ENCODE peak calls at places on chromosomes 7 and 10, in nine cellular contexts. B is cardiac fibroblast, P is AG10803, H is Calu3, L is IMR-90, W is H9, N is PC-3, M is HFFc6, Y is Peyer's patch. J is an unnamed sample.

GRCh38 chr7:119545118-119545517 is 727.9 kb upstream of the KCND2 start:
- DNase-seq in B (peak), P (no peak), H (no peak), L (peak), W (no peak), N (peak), M (no peak), Y (no peak), J (no peak)

GRCh38 chr10:43689955-43690771 is 41.5 kb upstream of the ZNF32 start:
- DNase-seq in B (peak), P (peak), H (peak), L (peak), W (peak), N (peak), M (peak), Y (peak), J (peak)

GRCh38 chr10:117934477-117934876 is 112.3 kb downstream of the RAB11FIP2 start:
- DNase-seq in B (no peak), P (no peak), H (no peak), L (no peak), W (no peak), N (no peak), M (no peak), Y (no peak), J (no peak)

GRCh38 chr10:1559731-1560130 is 177.6 kb downstream of the ADARB2 start:
- DNase-seq in B (no peak), P (no peak), H (no peak), L (no peak), W (no peak), N (no peak), M (no peak), Y (peak), J (no peak)

GRCh38 chr10:100462709-100463108 is at the start of gene WNT8B:
- DNase-seq in B (no peak), P (no peak), H (no peak), L (no peak), W (no peak), N (no peak), M (no peak), Y (no peak), J (no peak)

GRCh38 chr10:121296378-121296777 is 301.9 kb downstream of the FGFR2 start:
- DNase-seq in B (no peak), P (no peak), H (no peak), L (no peak), W (no peak), N (no peak), M (no peak), Y (no peak), J (no peak)

GRCh38 chr10:133209641-133210040 is 20.4 kb upstream of the UTF1 start:
- DNase-seq in B (no peak), P (no peak), H (no peak), L (no peak), W (no peak), N (no peak), M (no peak), Y (no peak), J (no peak)

GRCh38 chr10:23951841-23952240 is 257.1 kb upstream of the KIAA1217 start:
- DNase-seq in B (no peak), P (no peak), H (no peak), L (no peak), W (no peak), N (no peak), M (no peak), Y (no peak), J (no peak)

GRCh38 chr10:29643785-29644501 is 9.2 kb upstream of the SVIL start:
- DNase-seq in B (no peak), P (peak), H (no peak), L (peak), W (no peak), N (no peak), M (no peak), Y (no peak), J (no peak)

GRCh38 chr7:10824154-10824553 is 149.5 kb upstream of the PHF14 start:
- DNase-seq in B (no peak), P (no peak), H (no peak), L (no peak), W (no peak), N (no peak), M (no peak), Y (no peak), J (no peak)

GRCh38 chr7:99312316-99313203 is 13.1 kb upstream of the ARPC1A start:
- DNase-seq in B (peak), P (peak), H (peak), L (peak), W (peak), N (peak), M (peak), Y (peak), J (peak)

GRCh38 chr7:65809259-65809981 is 63.5 kb upstream of the VKORC1L1 start:
- DNase-seq in B (no peak), P (no peak), H (no peak), L (no peak), W (no peak), N (no peak), M (no peak), Y (no peak), J (no peak)

GRCh38 chr7:29158748-29159147 is 12.4 kb upstream of the CPVL start:
- DNase-seq in B (no peak), P (no peak), H (no peak), L (no peak), W (no peak), N (no peak), M (no peak), Y (no peak), J (no peak)

GRCh38 chr7:24657980-24658379 is 84.7 kb downstream of the PALS2 start:
- DNase-seq in B (no peak), P (no peak), H (no peak), L (no peak), W (no peak), N (no peak), M (no peak), Y (no peak), J (no peak)

GRCh38 chr7:107678110-107678753 is 17.6 kb downstream of the SLC26A4 start:
- DNase-seq in B (no peak), P (no peak), H (no peak), L (no peak), W (no peak), N (no peak), M (no peak), Y (no peak), J (no peak)

GRCh38 chr7:102426268-102427031 is 6.9 kb upstream of the ORAI2 start:
- DNase-seq in B (no peak), P (no peak), H (no peak), L (no peak), W (no peak), N (no peak), M (no peak), Y (no peak), J (peak)

GRCh38 chr10:132506711-132507466 is 30.7 kb upstream of the INPP5A start:
- DNase-seq in B (no peak), P (peak), H (no peak), L (peak), W (peak), N (peak), M (peak), Y (peak), J (no peak)

GRCh38 chr10:14478201-14478600 is 147.5 kb upstream of the FRMD4A start:
- DNase-seq in B (no peak), P (no peak), H (no peak), L (no peak), W (no peak), N (no peak), M (no peak), Y (no peak), J (no peak)

GRCh38 chr7:100053201-100053600 is 3.6 kb downstream of the ZSCAN21 start:
- DNase-seq in B (peak), P (peak), H (peak), L (peak), W (no peak), N (peak), M (peak), Y (no peak), J (no peak)

GRCh38 chr7:99339595-99339994 is 13.9 kb downstream of the ARPC1A start:
- DNase-seq in B (no peak), P (no peak), H (no peak), L (no peak), W (no peak), N (no peak), M (no peak), Y (no peak), J (no peak)

GRCh38 chr10:65670087-65670486 is 1255.7 kb upstream of the LRRTM3 start:
- DNase-seq in B (peak), P (peak), H (no peak), L (peak), W (no peak), N (no peak), M (peak), Y (no peak), J (no peak)

GRCh38 chr10:103610921-103611511 is 117.5 kb downstream of the NEURL1 start:
- DNase-seq in B (no peak), P (no peak), H (no peak), L (no peak), W (no peak), N (no peak), M (no peak), Y (no peak), J (no peak)

GRCh38 chr7:73768661-73769480 is 1.2 kb downstream of the CLDN3 start:
- DNase-seq in B (no peak), P (no peak), H (peak), L (no peak), W (no peak), N (no peak), M (no peak), Y (peak), J (no peak)

GRCh38 chr7:101927389-101928306 is 110.2 kb downstream of the CUX1 start:
- DNase-seq in B (peak), P (no peak), H (no peak), L (no peak), W (no peak), N (no peak), M (no peak), Y (peak), J (no peak)

DNA sequence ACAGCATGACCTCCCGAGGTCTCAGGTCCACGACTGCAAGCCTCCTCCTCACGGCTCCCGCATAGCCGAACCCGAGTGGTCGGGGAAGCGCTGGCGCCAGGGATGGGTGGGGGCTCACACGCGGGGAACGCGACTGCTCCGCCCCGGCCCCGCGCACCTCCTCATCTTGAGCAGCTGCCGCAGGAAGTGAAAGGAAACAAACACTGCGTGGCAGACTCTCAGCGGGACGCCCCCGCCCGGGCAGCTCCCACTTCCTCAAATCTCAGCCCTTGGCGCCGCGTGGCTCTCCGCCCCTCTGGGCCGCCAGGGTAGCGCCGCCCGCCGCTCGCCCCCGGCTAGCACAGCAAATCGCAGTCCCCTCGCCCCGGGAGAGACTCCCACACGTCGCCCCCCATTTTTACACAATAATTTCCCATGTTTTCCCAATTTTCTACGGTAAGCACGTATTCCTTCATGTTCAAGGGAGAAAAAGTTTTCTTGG is at the start of gene TMEM243:
- DNase-seq in B (peak), P (peak), H (peak), L (peak), W (peak), N (peak), M (peak), Y (peak), J (peak)
- TF ChIP-seq CTCF in B (no peak), P (peak), H (no peak), L (peak), W (no peak), N (peak), M (peak), Y (peak), J (peak)

GRCh38 chr7:158682456-158682855 is 22.1 kb downstream of the NCAPG2 start:
- DNase-seq in B (no peak), P (peak), H (no peak), L (no peak), W (no peak), N (no peak), M (no peak), Y (no peak), J (no peak)

GRCh38 chr7:158684329-158684728 is 20.3 kb downstream of the NCAPG2 start:
- DNase-seq in B (peak), P (peak), H (no peak), L (peak), W (no peak), N (no peak), M (peak), Y (no peak), J (no peak)

GRCh38 chr7:158685727-158686126 is 18.9 kb downstream of the NCAPG2 start:
- DNase-seq in B (peak), P (peak), H (no peak), L (peak), W (no peak), N (no peak), M (no peak), Y (no peak), J (no peak)

GRCh38 chr7:158680754-158681153 is 23.9 kb downstream of the NCAPG2 start:
- DNase-seq in B (no peak), P (peak), H (no peak), L (no peak), W (no peak), N (no peak), M (no peak), Y (no peak), J (no peak)

DNA sequence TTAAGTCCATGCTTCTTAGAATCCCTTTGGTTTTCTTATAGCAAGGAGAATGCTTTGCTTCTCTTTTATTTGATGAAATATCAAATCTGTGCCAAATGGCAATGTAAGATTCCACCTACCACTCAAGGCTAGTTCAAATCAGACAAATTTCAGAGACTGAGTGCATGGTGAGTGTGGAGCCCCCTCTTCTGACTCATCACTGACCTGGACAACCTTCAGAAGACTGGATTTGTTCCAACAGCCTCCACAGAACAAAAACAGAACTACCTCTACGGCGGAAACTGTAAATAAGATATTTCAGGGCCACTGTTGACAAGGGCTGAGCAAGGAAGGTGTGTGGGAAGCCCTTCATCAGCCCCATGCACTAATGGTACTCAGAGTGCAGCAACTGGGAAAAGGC is 21.1 kb downstream of the NCAPG2 start:
- DNase-seq in B (peak), P (no peak), H (no peak), L (peak), W (no peak), N (no peak), M (no peak), Y (no peak), J (no peak)
- TF ChIP-seq CTCF in B (no peak), P (no peak), H (no peak), L (no peak), W (no peak), N (no peak), M (no peak), Y (no peak), J (no peak)

DNA sequence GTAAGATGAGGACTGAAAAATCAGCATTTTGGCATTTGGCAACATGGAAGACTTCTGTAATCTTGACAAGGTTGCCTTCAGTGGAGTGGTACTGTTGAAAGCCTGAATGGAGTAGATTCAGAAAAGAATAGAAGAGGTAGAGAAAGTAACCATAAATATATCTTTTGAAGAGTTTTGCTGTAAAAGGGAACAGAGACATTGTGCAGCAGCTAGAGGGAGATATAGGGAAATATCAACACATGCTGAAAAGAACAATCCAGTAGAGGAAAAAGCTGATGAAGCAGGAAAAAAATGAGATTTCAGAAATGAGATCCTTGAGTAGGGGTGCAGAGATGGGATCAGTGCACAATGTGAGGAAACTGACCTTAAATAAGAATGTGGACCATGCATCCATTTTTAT is 60.0 kb downstream of the RAPGEF5 start:
- DNase-seq in B (peak), P (peak), H (no peak), L (no peak), W (no peak), N (peak), M (peak), Y (no peak), J (no peak)
- TF ChIP-seq CTCF in B (peak), P (peak), H (no peak), L (peak), W (peak), N (peak), M (peak), Y (peak), J (no peak)

DNA sequence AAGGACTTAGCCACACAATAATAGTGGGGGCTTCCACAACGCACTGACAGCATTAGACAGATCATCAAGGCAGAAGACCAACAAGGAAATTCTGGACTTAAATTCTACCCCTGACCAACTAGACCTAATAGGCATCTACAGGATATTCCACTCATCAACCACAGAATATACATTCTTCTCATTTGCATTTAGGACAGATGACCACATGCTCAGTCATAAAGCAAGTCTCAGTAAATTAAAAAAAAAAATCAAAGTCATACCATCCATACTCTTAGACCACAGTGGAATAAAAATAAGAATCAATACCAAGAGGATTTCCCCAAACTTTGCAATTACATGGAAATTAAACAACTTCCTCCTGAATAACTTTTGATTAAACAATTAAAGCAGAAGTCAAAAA is 155.9 kb downstream of the CDK14 start:
- DNase-seq in B (no peak), P (no peak), H (no peak), L (peak), W (no peak), N (no peak), M (no peak), Y (no peak), J (no peak)
- TF ChIP-seq CTCF in B (no peak), P (no peak), H (no peak), L (no peak), W (no peak), N (no peak), M (no peak), Y (no peak), J (no peak)

GRCh38 chr10:16518822-16519221 is 2.9 kb downstream of the C1QL3 start:
- DNase-seq in B (peak), P (no peak), H (no peak), L (no peak), W (no peak), N (peak), M (no peak), Y (no peak), J (no peak)
- TF ChIP-seq CTCF in B (peak), P (no peak), H (no peak), L (peak), W (peak), N (peak), M (peak), Y (no peak), J (peak)

DNA sequence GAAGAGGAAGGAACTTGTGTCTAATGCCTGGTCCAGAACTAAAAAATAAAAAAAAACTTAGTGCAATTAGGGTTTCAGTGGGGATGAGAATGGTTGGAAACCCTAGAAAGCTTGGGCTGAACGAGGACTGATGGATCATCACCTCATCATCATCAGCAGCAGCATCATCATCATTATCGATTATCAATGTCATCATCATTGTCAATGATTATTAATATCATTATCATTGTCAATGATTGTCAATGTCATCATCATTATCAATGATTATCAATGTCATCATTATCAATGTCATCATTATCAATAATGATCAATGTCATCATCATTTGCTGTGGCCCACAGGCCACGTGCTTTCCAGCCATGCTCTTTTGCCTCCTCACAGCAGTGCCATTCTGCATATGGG is 952.0 kb upstream of the ZNF722 start:
- DNase-seq in B (no peak), P (no peak), H (no peak), L (no peak), W (no peak), N (no peak), M (no peak), Y (no peak), J (no peak)
- TF ChIP-seq CTCF in B (no peak), P (no peak), H (no peak), L (no peak), W (no peak), N (no peak), M (no peak), Y (no peak), J (no peak)

GRCh38 chr10:86698207-86698940 is 30.1 kb downstream of the LDB3 start:
- DNase-seq in B (no peak), P (no peak), H (no peak), L (no peak), W (no peak), N (no peak), M (no peak), Y (no peak), J (no peak)
- TF ChIP-seq CTCF in B (peak), P (peak), H (no peak), L (no peak), W (peak), N (no peak), M (peak), Y (no peak), J (no peak)

DNA sequence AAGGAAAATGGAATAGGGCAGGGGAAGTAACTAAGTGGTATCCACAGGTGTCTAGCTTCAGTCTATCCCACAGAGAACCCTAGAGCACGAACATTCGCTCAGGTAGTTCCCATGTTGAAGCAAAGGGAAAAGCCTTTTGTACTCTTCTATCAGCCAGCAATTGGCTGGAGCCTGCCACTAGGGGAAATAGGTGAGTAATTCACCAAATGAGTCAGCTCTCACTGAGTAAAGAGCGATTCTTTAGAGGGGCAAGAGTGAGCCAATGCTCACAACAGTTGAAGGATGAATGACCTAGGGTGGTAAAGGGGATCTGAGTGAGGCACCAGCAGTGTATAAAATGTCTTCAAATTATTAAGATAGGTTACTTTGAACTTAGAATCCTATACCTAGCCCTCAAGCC is 94.1 kb upstream of the ZNF800 start:
- DNase-seq in B (peak), P (no peak), H (peak), L (peak), W (peak), N (peak), M (no peak), Y (no peak), J (no peak)
- TF ChIP-seq CTCF in B (peak), P (no peak), H (no peak), L (no peak), W (peak), N (peak), M (peak), Y (no peak), J (no peak)

J was measured in CD14-positive monocyte.